ENCODE peak calls at places on chromosomes 2 and 18, in five cellular contexts. Q is HT-29, E is GM23338, I is AG20443, H is neuronal stem cell. M is an unnamed sample.

GRCh38 chr2:186551323-186552050 is 38.4 kb upstream of the ITGAV start:
- DNase-seq in Q (no peak), E (no peak), I (no peak), H (no peak), M (no peak)

GRCh38 chr18:26082475-26082874 is 7.9 kb downstream of the SS18 start:
- DNase-seq in Q (no peak), E (no peak), I (no peak), H (no peak), M (no peak)

GRCh38 chr2:228675042-228675441 is 493.6 kb upstream of the SPHKAP start:
- DNase-seq in Q (no peak), E (no peak), I (peak), H (no peak), M (no peak)

GRCh38 chr18:26714739-26715138 is 150.8 kb downstream of the AQP4 start:
- DNase-seq in Q (no peak), E (no peak), I (no peak), H (no peak), M (no peak)

GRCh38 chr2:46098606-46099005 is 198.6 kb upstream of the EPAS1 start:
- DNase-seq in Q (no peak), E (no peak), I (peak), H (no peak), M (no peak)

GRCh38 chr18:52615321-52615720 is 275.3 kb downstream of the DCC start:
- DNase-seq in Q (no peak), E (peak), I (no peak), H (no peak), M (no peak)

GRCh38 chr2:159639071-159639470 is 22.7 kb upstream of the BAZ2B start:
- DNase-seq in Q (no peak), E (no peak), I (no peak), H (no peak), M (no peak)

GRCh38 chr2:236403125-236403524 is 138.9 kb upstream of the ASB18 start:
- DNase-seq in Q (no peak), E (no peak), I (no peak), H (no peak), M (no peak)

GRCh38 chr18:25786778-25787177 is 303.6 kb downstream of the SS18 start:
- DNase-seq in Q (no peak), E (no peak), I (peak), H (no peak), M (no peak)

GRCh38 chr2:137847443-137847842 is 116.8 kb upstream of the HNMT start:
- DNase-seq in Q (peak), E (no peak), I (no peak), H (no peak), M (no peak)

GRCh38 chr2:110116033-110116710 is 550 bp upstream of the MALL start:
- DNase-seq in Q (peak), E (peak), I (peak), H (no peak), M (no peak)

GRCh38 chr2:163756588-163756987 is 20.8 kb upstream of the FIGN start:
- DNase-seq in Q (no peak), E (no peak), I (no peak), H (no peak), M (no peak)

GRCh38 chr2:121489284-121489683 is 41.4 kb upstream of the RNU4ATAC start:
- DNase-seq in Q (peak), E (no peak), I (no peak), H (no peak), M (no peak)

GRCh38 chr2:45406626-45407025 is 204.4 kb downstream of the SRBD1 start:
- DNase-seq in Q (no peak), E (no peak), I (no peak), H (no peak), M (no peak)

GRCh38 chr2:95061601-95062183 is 36.2 kb downstream of the MAL start:
- DNase-seq in Q (no peak), E (no peak), I (no peak), H (no peak), M (no peak)

GRCh38 chr2:39118786-39119499 is 1.9 kb downstream of the SOS1 start:
- DNase-seq in Q (no peak), E (no peak), I (no peak), H (no peak), M (peak)

GRCh38 chr2:233404227-233404626 is 49.9 kb downstream of the DGKD start:
- DNase-seq in Q (peak), E (peak), I (peak), H (no peak), M (peak)

GRCh38 chr2:208466133-208466919 is 59.7 kb downstream of the PTH2R start:
- DNase-seq in Q (peak), E (peak), I (peak), H (peak), M (peak)

GRCh38 chr2:86280191-86280667 is 57.2 kb downstream of the REEP1 start:
- DNase-seq in Q (no peak), E (no peak), I (no peak), H (no peak), M (no peak)

GRCh38 chr2:230908595-230909191 is 16.3 kb downstream of the GPR55 start:
- DNase-seq in Q (no peak), E (no peak), I (peak), H (no peak), M (peak)

M was measured in Kasumi-1.